ENCODE peak calls at places on chromosome 15, in six cellular contexts. F, M, K, G, A and E are unnamed samples.
A peak's percentile ranks its signal among the peaks of the same experiment; 100 is the strongest.

GRCh38 chr15:85979929-85980328 is 99.7 kb upstream of the AGBL1 start:
- DNase-seq in F (no peak), A (no peak), G (no peak), M (no peak), K (no peak), E (no peak)

GRCh38 chr15:81327526-81327925 is 3.6 kb upstream of the STARD5 start:
- DNase-seq in A (no peak), M (no peak), G (peak; percentile 87), F (peak; percentile 78), K (no peak), E (no peak)

GRCh38 chr15:87739866-87740265 is 516.7 kb downstream of the NTRK3 start:
- DNase-seq in F (no peak), G (peak; percentile 18), M (no peak), K (no peak), A (no peak), E (no peak)

GRCh38 chr15:65990298-65990981 is 121.1 kb downstream of the RAB11A start:
- DNase-seq in G (no peak), F (no peak), A (no peak), K (no peak), M (no peak), E (no peak)

GRCh38 chr15:94119923-94120775 is 111.2 kb upstream of the MCTP2 start:
- DNase-seq in K (peak; percentile 79), F (peak; percentile 72), G (peak; percentile 89), M (no peak), A (peak; percentile 93), E (peak; percentile 85)

GRCh38 chr15:100247228-100248225 is 94.2 kb downstream of the ADAMTS17 start:
- DNase-seq in F (no peak), K (no peak), G (no peak), M (no peak), A (no peak), E (peak; percentile 33)

GRCh38 chr15:79370716-79371115 is 59.8 kb downstream of the TMED3 start:
- DNase-seq in G (peak; percentile 37), A (no peak), K (no peak), M (no peak), F (peak; percentile 52), E (no peak)

GRCh38 chr15:63605816-63606215 is 8.6 kb downstream of the FBXL22 start:
- DNase-seq in F (no peak), A (no peak), K (no peak), G (no peak), M (no peak), E (no peak)

GRCh38 chr15:91508633-91509032 is 344.9 kb upstream of the SLCO3A1 start:
- DNase-seq in F (no peak), M (no peak), K (no peak), A (no peak), G (no peak), E (no peak)

GRCh38 chr15:39741258-39741657 is 41.4 kb downstream of the FSIP1 start:
- DNase-seq in M (no peak), A (no peak), G (peak; percentile 46), K (no peak), F (no peak), E (no peak)

DNA sequence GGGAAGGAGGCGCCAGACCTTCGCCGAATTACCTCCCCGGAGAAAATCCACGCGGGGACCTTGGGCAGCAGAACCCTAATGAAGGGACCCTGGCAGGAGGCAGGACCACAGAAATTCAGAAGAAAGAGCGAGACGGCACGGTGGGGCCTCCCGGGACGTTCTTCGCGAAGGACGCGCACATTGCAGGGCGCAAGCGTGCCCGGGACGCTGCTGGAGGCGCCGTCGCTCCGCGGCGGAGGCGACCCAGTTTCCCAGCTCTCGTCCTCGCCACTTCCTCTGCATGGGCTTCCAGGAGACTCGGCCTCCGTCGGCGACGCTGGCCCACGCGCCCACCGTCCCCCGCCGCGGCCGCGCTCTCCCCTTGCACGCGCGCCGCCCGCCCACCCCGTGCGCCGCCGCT is 31.9 kb upstream of the SMAD3 start:
- DNase-seq in A (peak; percentile 39), F (no peak), G (no peak), K (no peak), M (peak; percentile 67), E (no peak)
- H3K4me3 ChIP-seq in A (peak overlapping the region; percentile 35), F (no peak overlapping the region), G (peak overlapping the region; percentile 19), K (no peak overlapping the region), M (peak overlapping the region; percentile 73), E (peak overlapping the region; percentile 12)

GRCh38 chr15:45030743-45031142 is 7.7 kb downstream of the SORD start:
- DNase-seq in M (no peak), F (no peak), G (no peak), A (no peak), K (no peak), E (no peak)

GRCh38 chr15:45026646-45027045 is 3.7 kb downstream of the SORD start:
- DNase-seq in A (no peak), F (no peak), M (no peak), K (no peak), G (peak; percentile 9), E (no peak)

GRCh38 chr15:45023659-45024320 is 795 bp downstream of the SORD start:
- DNase-seq in A (peak; percentile 24), K (peak; percentile 3), G (peak; percentile 18), F (no peak), M (no peak), E (peak; percentile 27)

GRCh38 chr15:45022871-45023658 is at the start of gene SORD:
- DNase-seq in M (peak; percentile 89), F (peak; percentile 8), A (peak; percentile 99), G (peak; percentile 86), K (peak; percentile 93), E (peak; percentile 67)

DNA sequence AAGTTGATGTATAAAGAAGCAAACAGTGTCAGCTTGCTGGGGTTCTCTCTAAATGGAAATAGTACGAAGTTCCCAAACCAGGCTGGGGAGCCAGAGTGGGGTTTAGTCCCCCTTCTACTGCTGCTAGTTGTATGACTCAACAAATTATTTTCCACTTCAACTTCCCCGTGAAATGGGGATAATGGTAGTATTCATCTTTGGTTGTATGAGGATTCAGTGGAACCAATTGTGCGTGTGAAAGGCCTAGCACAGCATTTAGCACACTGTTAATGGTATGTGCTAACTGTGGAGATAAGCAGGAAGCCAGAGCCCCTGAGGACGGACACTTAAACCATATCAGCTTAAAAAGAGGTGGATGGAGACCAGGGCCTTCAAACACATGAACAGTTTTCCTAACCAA is 4.2 kb downstream of the SORD start:
- DNase-seq in G (no peak), M (no peak), K (no peak), F (no peak), A (no peak), E (no peak)
- TF ChIP-seq CTCF in G (no peak), M (no peak), K (no peak), F (no peak), A (no peak), E (no peak)

GRCh38 chr15:59309405-59309804 is 63.3 kb downstream of the MYO1E start:
- DNase-seq in F (no peak), A (no peak), M (no peak), K (no peak), G (no peak), E (no peak)

GRCh38 chr15:59306520-59307163 is 66.0 kb downstream of the MYO1E start:
- DNase-seq in A (no peak), G (peak; percentile 86), M (no peak), F (peak; percentile 27), K (no peak), E (peak; percentile 86)

GRCh38 chr15:59303641-59304433 is 68.8 kb downstream of the MYO1E start:
- DNase-seq in G (no peak), F (no peak), K (no peak), M (no peak), A (no peak), E (no peak)

GRCh38 chr15:59304807-59305206 is 67.9 kb downstream of the MYO1E start:
- DNase-seq in M (no peak), F (no peak), K (no peak), G (no peak), A (no peak), E (no peak)

DNA sequence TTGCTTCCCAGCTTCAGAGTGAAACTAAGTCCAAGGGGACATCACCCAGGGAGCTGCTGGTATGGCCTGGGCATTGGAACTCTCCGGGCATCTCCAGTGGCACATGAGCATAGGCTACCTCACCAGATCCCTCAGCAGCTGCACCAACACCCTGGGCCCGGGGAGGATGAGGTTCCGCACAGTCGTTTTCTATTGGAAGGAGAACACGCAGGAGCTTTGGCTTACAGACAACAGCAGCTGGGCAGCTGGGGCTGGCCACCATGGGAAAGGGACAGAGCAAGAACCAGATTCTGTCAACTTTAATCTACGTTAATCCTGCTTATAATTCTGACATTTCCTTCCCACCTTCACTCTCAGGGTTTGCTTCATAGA is 65.5 kb downstream of the MYO1E start:
- DNase-seq in F (no peak), G (no peak), A (no peak), K (no peak), M (no peak), E (no peak)
- H3K4me3 ChIP-seq in F (no peak overlapping the region), G (no peak overlapping the region), A (no peak overlapping the region), K (no peak overlapping the region), M (no peak overlapping the region), E (no peak overlapping the region)

GRCh38 chr15:88918738-88919137 is 5.6 kb upstream of the MFGE8 start:
- DNase-seq in A (no peak), F (peak; percentile 99), M (peak; percentile 93), K (no peak), G (peak; percentile 97), E (peak; percentile 99)
- TF ChIP-seq CTCF in A (no peak), F (no peak), M (no peak), K (no peak), G (no peak), E (no peak)

GRCh38 chr15:76994971-76995945 is at the start of gene PSTPIP1:
- DNase-seq in G (no peak), M (no peak), A (no peak), K (peak; percentile 62), F (no peak), E (peak; percentile 36)
- H3K4me3 ChIP-seq in G (no peak within 1 kb of the TSS), M (peak within 1 kb of the TSS; percentile 65), A (no peak within 1 kb of the TSS), K (no peak within 1 kb of the TSS), F (no peak within 1 kb of the TSS), E (no peak within 1 kb of the TSS)

GRCh38 chr15:56428821-56429458 is 36.0 kb downstream of the MNS1 start:
- DNase-seq in A (peak; percentile 11), K (peak; percentile 68), M (no peak), G (peak; percentile 53), F (peak; percentile 10), E (peak; percentile 59)
- TF ChIP-seq CTCF in A (peak; percentile 74), K (peak; percentile 91), M (no peak), G (peak; percentile 38), F (peak; percentile 31), E (peak; percentile 29)

GRCh38 chr15:67091966-67092677 is 26.7 kb downstream of the SMAD3 start:
- DNase-seq in K (no peak), M (no peak), A (peak; percentile 50), F (no peak), G (no peak), E (no peak)
- H3K4me3 ChIP-seq in K (peak overlapping the region; percentile 48), M (no peak overlapping the region), A (peak overlapping the region; percentile 7), F (no peak overlapping the region), G (no peak overlapping the region), E (no peak overlapping the region)

GRCh38 chr15:70054884-70055387 is 42.8 kb downstream of the TLE3 start:
- DNase-seq in M (no peak), K (no peak), F (no peak), G (no peak), A (no peak), E (no peak)

GRCh38 chr15:70057931-70058641 is 39.6 kb downstream of the TLE3 start:
- DNase-seq in G (no peak), K (no peak), M (no peak), A (no peak), F (no peak), E (no peak)

GRCh38 chr15:70054366-70054765 is 43.4 kb downstream of the TLE3 start:
- DNase-seq in G (no peak), M (no peak), F (no peak), A (no peak), K (no peak), E (no peak)

GRCh38 chr15:70055601-70056051 is 42.1 kb downstream of the TLE3 start:
- DNase-seq in K (no peak), A (no peak), M (no peak), G (no peak), F (no peak), E (no peak)

GRCh38 chr15:70056091-70056680 is 41.5 kb downstream of the TLE3 start:
- DNase-seq in K (no peak), M (no peak), F (no peak), G (no peak), A (no peak), E (no peak)
- TF ChIP-seq CTCF in K (no peak), M (no peak), F (no peak), G (no peak), A (no peak), E (no peak)